ENCODE peak calls at places on chromosomes 16 and 17, in eight cellular contexts. G is neural progenitor cell, U is globus pallidus, B is GDM1, S is fibroblast of lung, P is NCI-H446, J is T-helper 9 cell, W is stomach. A is an unnamed sample.

GRCh38 chr16:89418352-89418751 is 72.0 kb downstream of the ANKRD11 start:
- DNase-seq in G (no peak), B (no peak), W (no peak), J (no peak), P (no peak), S (no peak), U (no peak), A (no peak)

GRCh38 chr17:57902800-57903759 is 52.1 kb downstream of the CUEDC1 start:
- DNase-seq in U (no peak), B (no peak), S (peak; percentile 90), P (no peak), G (no peak), W (peak; percentile 95), J (no peak), A (no peak)

GRCh38 chr16:69762843-69763556 is 868 bp downstream of the WWP2 start:
- DNase-seq in P (no peak), B (no peak), S (peak; percentile 47), J (no peak), G (peak; percentile 15), W (no peak), U (peak; percentile 20), A (no peak)

GRCh38 chr17:37301288-37301687 is 74.5 kb upstream of the C17orf78 start:
- DNase-seq in U (peak; percentile 51), W (no peak), G (peak; percentile 18), S (peak; percentile 80), B (no peak), J (no peak), P (no peak), A (no peak)

GRCh38 chr16:86496262-86496928 is 13.9 kb upstream of the FOXF1 start:
- DNase-seq in G (peak; percentile 21), S (no peak), W (no peak), J (no peak), P (no peak), B (no peak), U (no peak), A (no peak)

GRCh38 chr16:71628810-71629209 is 2.8 kb downstream of the MARVELD3 start:
- DNase-seq in S (peak; percentile 35), W (no peak), U (no peak), P (no peak), B (no peak), G (no peak), J (no peak), A (no peak)

GRCh38 chr17:50047488-50048126 is 8.3 kb upstream of the ITGA3 start:
- DNase-seq in B (peak; percentile 31), P (no peak), S (peak; percentile 91), G (no peak), W (no peak), U (no peak), J (no peak), A (no peak)

GRCh38 chr17:40371261-40371929 is 6.9 kb upstream of the GJD3 start:
- DNase-seq in U (no peak), S (no peak), G (no peak), J (no peak), P (no peak), B (no peak), W (no peak), A (no peak)

GRCh38 chr17:76543482-76544122 is 3.8 kb downstream of the PRCD start:
- DNase-seq in J (no peak), U (peak; percentile 72), G (peak; percentile 34), B (no peak), W (no peak), S (no peak), P (no peak), A (peak; percentile 74)

GRCh38 chr16:82038941-82039340 is 3.9 kb downstream of the HSD17B2 start:
- DNase-seq in B (no peak), U (no peak), G (no peak), W (no peak), P (no peak), J (no peak), S (no peak), A (no peak)

GRCh38 chr17:8192070-8192815 is 2.3 kb upstream of the BORCS6 start:
- DNase-seq in U (peak; percentile 98), W (peak; percentile 78), G (peak; percentile 93), B (peak; percentile 87), P (peak; percentile 91), S (peak; percentile 87), J (no peak), A (peak; percentile 98)